ENCODE peak calls at places on chromosomes 12 and 14, in five cellular contexts. I is activated CD4-positive, alpha-beta T cell treated with anti-CD3 and anti-CD28 coated beads, Interleukin-2, amount 50 U/mL, for 48 hours; H is activated naive CD4-positive, alpha-beta T cell; T is RKO; R is NB4. U is an unnamed sample.

GRCh38 chr12:19639781-19640180 is 200.5 kb downstream of the AEBP2 start:
- DNase-seq in H (no peak), T (no peak), R (no peak), I (no peak), U (no peak)

GRCh38 chr14:91311284-91311662 is 66.8 kb upstream of the GPR68 start:
- DNase-seq in H (no peak), R (peak), I (peak), T (no peak), U (no peak)

GRCh38 chr14:35088514-35088913 is 33.3 kb downstream of the PPP2R3C start:
- DNase-seq in H (no peak), I (no peak), R (no peak), T (no peak), U (no peak)

GRCh38 chr12:92234533-92234932 is 88.9 kb upstream of the BTG1 start:
- DNase-seq in I (no peak), H (no peak), T (no peak), R (no peak), U (no peak)

GRCh38 chr12:77924703-77925102 is 94.0 kb downstream of the NAV3 start:
- DNase-seq in R (no peak), T (no peak), H (no peak), I (no peak), U (no peak)

GRCh38 chr14:72558721-72559120 is 335.2 kb downstream of the DPF3 start:
- DNase-seq in T (no peak), R (no peak), H (no peak), I (no peak), U (no peak)

GRCh38 chr12:57579677-57580465 is 11.1 kb upstream of the PIP4K2C start:
- DNase-seq in T (no peak), H (no peak), R (no peak), I (no peak), U (no peak)

GRCh38 chr14:60819575-60819974 is 85.0 kb downstream of the MNAT1 start:
- DNase-seq in H (no peak), T (no peak), R (no peak), I (no peak), U (no peak)

GRCh38 chr14:36524874-36525745 is 5.1 kb upstream of the NKX2-1 start:
- DNase-seq in T (no peak), R (peak), H (no peak), I (no peak), U (no peak)

GRCh38 chr14:61607570-61608244 is 87.6 kb upstream of the HIF1A start:
- DNase-seq in R (no peak), T (no peak), I (no peak), H (no peak), U (no peak)

GRCh38 chr14:94306047-94306978 is 13.2 kb upstream of the SERPINA10 start:
- DNase-seq in T (no peak), H (no peak), R (no peak), I (no peak), U (no peak)

GRCh38 chr12:89889051-89889450 is 180.4 kb upstream of the ATP2B1 start:
- DNase-seq in R (no peak), I (no peak), T (no peak), H (no peak), U (no peak)

GRCh38 chr12:2082321-2082720 is 29.5 kb downstream of the CACNA1C start:
- DNase-seq in R (no peak), T (no peak), I (no peak), H (no peak), U (no peak)

GRCh38 chr14:24965934-24966593 is 83.9 kb downstream of the STXBP6 start:
- DNase-seq in T (no peak), R (no peak), I (no peak), H (no peak), U (no peak)

GRCh38 chr14:99430491-99430890 is 50.2 kb downstream of the SETD3 start:
- DNase-seq in I (peak), T (peak), R (peak), H (no peak), U (no peak)

GRCh38 chr12:92987846-92988621 is 58.9 kb upstream of the EEA1 start:
- DNase-seq in H (no peak), R (peak), T (no peak), I (peak), U (no peak)

GRCh38 chr12:124910561-124911478 is 3.6 kb downstream of the UBC start:
- DNase-seq in T (peak), H (no peak), R (peak), I (no peak), U (no peak)

GRCh38 chr12:13942826-13943225 is 38.6 kb downstream of the GRIN2B start:
- DNase-seq in T (no peak), H (no peak), R (no peak), I (no peak), U (no peak)

GRCh38 chr14:53979747-53980642 is 23.4 kb upstream of the BMP4 start:
- DNase-seq in T (no peak), I (no peak), R (no peak), H (no peak), U (no peak)

GRCh38 chr12:113057565-113058485 is 1.3 kb downstream of the DTX1 start:
- DNase-seq in H (no peak), R (no peak), I (no peak), T (no peak), U (no peak)

GRCh38 chr14:65211341-65211987 is 109.1 kb upstream of the MAX start:
- DNase-seq in T (peak), I (no peak), H (no peak), R (peak), U (no peak)

GRCh38 chr12:104651812-104652211 is 195.1 kb downstream of the CHST11 start:
- DNase-seq in R (no peak), I (no peak), T (no peak), H (no peak), U (no peak)

GRCh38 chr12:56634242-56634836 is 4.2 kb upstream of the BAZ2A start:
- DNase-seq in I (peak), H (no peak), T (no peak), R (peak), U (no peak)

GRCh38 chr12:106736051-106736957 is 38.2 kb upstream of the RIC8B start:
- DNase-seq in R (peak), H (no peak), I (peak), T (no peak), U (no peak)

GRCh38 chr12:13099066-13099909 is 4.2 kb downstream of the GSG1 start:
- DNase-seq in I (no peak), T (peak), R (peak), H (no peak), U (no peak)

GRCh38 chr12:59357811-59358210 is 238.0 kb upstream of the SLC16A7 start:
- DNase-seq in R (no peak), T (no peak), I (no peak), H (no peak), U (no peak)

GRCh38 chr12:1566449-1567135 is 27.8 kb downstream of the FBXL14 start:
- DNase-seq in T (no peak), R (peak), I (no peak), H (no peak), U (no peak)

GRCh38 chr12:28172434-28173030 is 17.7 kb upstream of the CCDC91 start:
- DNase-seq in T (peak), R (peak), H (no peak), I (no peak), U (no peak)

GRCh38 chr14:99812096-99812750 is 19.0 kb downstream of the EML1 start:
- DNase-seq in T (no peak), R (no peak), H (no peak), I (no peak), U (no peak)

GRCh38 chr12:45232771-45233372 is 17.0 kb downstream of the ANO6 start:
- DNase-seq in T (peak), I (peak), R (no peak), H (no peak), U (no peak)

GRCh38 chr12:4720637-4720995 is 416 bp downstream of the GALNT8 start:
- DNase-seq in I (no peak), R (no peak), H (no peak), T (no peak), U (no peak)

U was measured in stimulated activated CD8-positive, alpha-beta memory T cell treated with anti-CD3 and anti-CD28 coated beads, Interleukin-2, amount 100 ng/mL, for 1 hour.